ENCODE peak calls at places on chromosomes 3 and 15, in six cellular contexts. X is CD4-positive, alpha-beta T cell; K is heart left ventricle; Y is mammary epithelial cell; T is SJSA1; Z is A549. E is an unnamed sample.

GRCh38 chr15:33545866-33546265 is 235.1 kb downstream of the RYR3 start:
- DNase-seq in X (no peak), K (no peak), Y (no peak), T (no peak), Z (no peak), E (no peak)

GRCh38 chr3:134355416-134355815 is 18.8 kb downstream of the AMOTL2 start:
- DNase-seq in X (no peak), K (no peak), Y (no peak), T (no peak), Z (no peak), E (no peak)

GRCh38 chr3:151011427-151011826 is 38.9 kb upstream of the CLRN1 start:
- DNase-seq in X (no peak), K (no peak), Y (peak), T (no peak), Z (no peak), E (no peak)

GRCh38 chr15:62879770-62880169 is 162.8 kb upstream of the TPM1 start:
- DNase-seq in X (no peak), K (no peak), Y (no peak), T (no peak), Z (no peak), E (no peak)

GRCh38 chr3:154684021-154684420 is 254.0 kb upstream of the GPR149 start:
- DNase-seq in X (no peak), K (no peak), Y (no peak), T (no peak), Z (no peak), E (no peak)

GRCh38 chr15:76614725-76615124 is 278.2 kb downstream of the ISL2 start:
- DNase-seq in X (no peak), K (no peak), Y (no peak), T (no peak), Z (no peak), E (no peak)

GRCh38 chr3:159982442-159982841 is 6.2 kb upstream of the IL12A start:
- DNase-seq in X (no peak), K (no peak), Y (no peak), T (no peak), Z (no peak), E (no peak)

GRCh38 chr15:85615930-85616329 is 178.8 kb downstream of the KLHL25 start:
- DNase-seq in X (peak), K (no peak), Y (peak), T (no peak), Z (peak), E (no peak)

GRCh38 chr3:159765860-159766294 is 222.8 kb upstream of the IL12A start:
- DNase-seq in X (no peak), K (peak), Y (no peak), T (no peak), Z (no peak), E (no peak)

GRCh38 chr15:67879440-67880129 is 39.7 kb upstream of the RNU6-1 start:
- DNase-seq in X (no peak), K (no peak), Y (no peak), T (peak), Z (no peak), E (no peak)

GRCh38 chr3:153693207-153693606 is 428.0 kb upstream of the ARHGEF26 start:
- DNase-seq in X (no peak), K (no peak), Y (no peak), T (no peak), Z (no peak), E (no peak)

GRCh38 chr3:114762144-114762543 is 384.9 kb downstream of the ZBTB20 start:
- DNase-seq in X (no peak), K (no peak), Y (no peak), T (no peak), Z (no peak), E (no peak)

GRCh38 chr15:87829651-87830050 is 426.9 kb downstream of the NTRK3 start:
- DNase-seq in X (no peak), K (no peak), Y (no peak), T (no peak), Z (no peak), E (no peak)

GRCh38 chr3:30553641-30554316 is 52.6 kb upstream of the TGFBR2 start:
- DNase-seq in X (no peak), K (no peak), Y (peak), T (no peak), Z (no peak), E (no peak)

GRCh38 chr3:156175570-156175969 is 55.2 kb downstream of the KCNAB1 start:
- DNase-seq in X (no peak), K (no peak), Y (no peak), T (no peak), Z (no peak), E (no peak)

GRCh38 chr3:173078525-173078924 is 62.5 kb downstream of the SPATA16 start:
- DNase-seq in X (no peak), K (no peak), Y (no peak), T (no peak), Z (no peak), E (no peak)

GRCh38 chr3:184234224-184234623 is 4.8 kb downstream of the VWA5B2 start:
- DNase-seq in X (no peak), K (peak), Y (peak), T (peak), Z (peak), E (no peak)

GRCh38 chr3:25348996-25349576 is 79.0 kb upstream of the RARB start:
- DNase-seq in X (no peak), K (no peak), Y (no peak), T (no peak), Z (no peak), E (no peak)

GRCh38 chr3:191963182-191963581 is 502.2 kb downstream of the PYDC2 start:
- DNase-seq in X (no peak), K (no peak), Y (peak), T (no peak), Z (no peak), E (no peak)

GRCh38 chr15:68986292-68986691 is 28.2 kb upstream of the NOX5 start:
- DNase-seq in X (no peak), K (no peak), Y (no peak), T (no peak), Z (no peak), E (no peak)

GRCh38 chr15:62977952-62978811 is 64.4 kb upstream of the TPM1 start:
- DNase-seq in X (no peak), K (no peak), Y (peak), T (no peak), Z (no peak), E (no peak)

GRCh38 chr15:35616436-35617271 is 70.7 kb upstream of the DPH6 start:
- DNase-seq in X (no peak), K (no peak), Y (no peak), T (no peak), Z (no peak), E (no peak)

GRCh38 chr3:127694467-127695215 is 21.9 kb downstream of the ABTB1 start:
- DNase-seq in X (peak), K (peak), Y (peak), T (no peak), Z (peak), E (no peak)

GRCh38 chr15:64774556-64775523 is 549 bp downstream of the RBPMS2 start:
- DNase-seq in X (peak), K (peak), Y (no peak), T (no peak), Z (no peak), E (no peak)
- H3K27ac ChIP-seq in X (no peak), K (peak), Y (no peak), T (no peak), Z (peak), E (no peak)

GRCh38 chr3:9869955-9870354 is 10.1 kb downstream of the CIDEC start:
- DNase-seq in X (no peak), K (no peak), Y (no peak), T (no peak), Z (no peak), E (no peak)
- H3K27ac ChIP-seq in X (no peak), K (no peak), Y (no peak), T (no peak), Z (peak), E (no peak)

GRCh38 chr3:49462222-49462621 is 7.8 kb upstream of the DAG1 start:
- DNase-seq in X (no peak), K (no peak), Y (peak), T (peak), Z (no peak), E (no peak)
- H3K27ac ChIP-seq in X (no peak), K (peak), Y (no peak), T (peak), Z (peak), E (no peak)

GRCh38 chr15:70065006-70065722 is 32.6 kb downstream of the TLE3 start:
- DNase-seq in X (no peak), K (no peak), Y (no peak), T (no peak), Z (no peak), E (no peak)

GRCh38 chr15:70063284-70063991 is 34.3 kb downstream of the TLE3 start:
- DNase-seq in X (no peak), K (no peak), Y (no peak), T (no peak), Z (no peak), E (no peak)

GRCh38 chr15:70063992-70064379 is 33.7 kb downstream of the TLE3 start:
- DNase-seq in X (no peak), K (no peak), Y (no peak), T (no peak), Z (no peak), E (no peak)

GRCh38 chr15:70066004-70066403 is 31.7 kb downstream of the TLE3 start:
- DNase-seq in X (no peak), K (no peak), Y (no peak), T (no peak), Z (no peak), E (no peak)

GRCh38 chr15:70064441-70064840 is 33.3 kb downstream of the TLE3 start:
- DNase-seq in X (no peak), K (no peak), Y (no peak), T (no peak), Z (no peak), E (no peak)
- H3K27ac ChIP-seq in X (no peak), K (no peak), Y (no peak), T (no peak), Z (no peak), E (no peak)

DNA sequence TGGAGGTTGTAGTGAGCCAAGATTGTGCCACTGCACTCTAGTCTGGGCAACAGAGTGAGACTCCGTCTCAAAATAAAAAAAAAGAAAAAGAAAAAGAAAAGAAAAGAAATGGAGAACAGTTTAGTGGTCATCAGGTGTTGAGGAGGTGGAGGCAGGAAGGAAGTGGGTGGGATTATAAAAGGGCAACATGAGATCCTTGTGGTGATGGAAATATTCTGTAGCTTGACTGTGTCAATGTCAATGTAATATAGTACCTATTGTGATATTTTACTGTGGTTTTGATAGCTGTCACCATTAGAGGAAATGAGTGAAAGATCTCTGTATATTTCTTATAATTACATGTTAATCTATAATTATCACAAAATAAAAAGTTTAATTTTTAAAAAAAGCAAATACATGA is 60.8 kb downstream of the TRAT1 start:
- DNase-seq in X (no peak), K (no peak), Y (no peak), T (no peak), Z (no peak), E (no peak)
- H3K27ac ChIP-seq in X (no peak), K (no peak), Y (no peak), T (no peak), Z (no peak), E (no peak)